ENCODE peak calls at places on chromosomes 1 and 21, in four cellular contexts. L is mesendoderm, G is upper lobe of right lung, J is stomach. K is an unnamed sample.

GRCh38 chr1:44568128-44568900 is 106.0 kb downstream of the TMEM53 start:
- DNase-seq in L (peak; percentile 39), G (no peak), J (no peak), K (no peak)

GRCh38 chr1:78081980-78082860 is 36.5 kb downstream of the GIPC2 start:
- DNase-seq in L (no peak), G (no peak), J (no peak), K (no peak)

GRCh38 chr1:33009561-33009960 is 27.1 kb downstream of the AK2 start:
- DNase-seq in L (no peak), G (no peak), J (no peak), K (no peak)

GRCh38 chr1:155137550-155137949 is 1.9 kb downstream of the SLC50A1 start:
- DNase-seq in L (no peak), G (no peak), J (no peak), K (no peak)

GRCh38 chr1:227891955-227892871 is 55.5 kb downstream of the WNT9A start:
- DNase-seq in L (peak; percentile 61), G (peak; percentile 55), J (peak; percentile 19), K (peak; percentile 80)

GRCh38 chr1:170583186-170583585 is 51.2 kb downstream of the GORAB start:
- DNase-seq in L (no peak), G (no peak), J (no peak), K (no peak)

GRCh38 chr1:84750110-84750509 is 59.8 kb upstream of the SSX2IP start:
- DNase-seq in L (no peak), G (no peak), J (no peak), K (no peak)

GRCh38 chr1:112318263-112318662 is 77.8 kb upstream of the CTTNBP2NL start:
- DNase-seq in L (no peak), G (no peak), J (no peak), K (no peak)

GRCh38 chr21:45305831-45306230 is 18.1 kb upstream of the POFUT2 start:
- DNase-seq in L (no peak), G (no peak), J (no peak), K (peak; percentile 18)

GRCh38 chr1:54738244-54738643 is 22.6 kb downstream of the TTC4 start:
- DNase-seq in L (no peak), G (no peak), J (no peak), K (no peak)

GRCh38 chr1:235011599-235012435 is 116.8 kb downstream of the TOMM20 start:
- DNase-seq in L (peak; percentile 48), G (peak; percentile 74), J (peak; percentile 64), K (peak; percentile 44)

GRCh38 chr1:211639500-211640361 is 35.7 kb downstream of the NEK2 start:
- DNase-seq in L (no peak), G (peak; percentile 16), J (peak; percentile 25), K (peak; percentile 44)

GRCh38 chr1:90841477-90841876 is 124.4 kb upstream of the BARHL2 start:
- DNase-seq in L (peak; percentile 36), G (no peak), J (no peak), K (peak; percentile 67)

GRCh38 chr1:109980324-109981127 is 4.0 kb upstream of the AHCYL1 start:
- DNase-seq in L (peak; percentile 68), G (peak; percentile 75), J (peak; percentile 73), K (peak; percentile 84)

GRCh38 chr1:94323311-94324167 is 86.2 kb upstream of the ARHGAP29 start:
- DNase-seq in L (no peak), G (no peak), J (no peak), K (no peak)

GRCh38 chr1:21280011-21280471 is 10.2 kb downstream of the ECE1 start:
- DNase-seq in L (peak; percentile 55), G (no peak), J (no peak), K (no peak)

GRCh38 chr1:29829448-29830344 is 593.4 kb downstream of the PTPRU start:
- DNase-seq in L (no peak), G (no peak), J (peak; percentile 5), K (no peak)

GRCh38 chr1:7520496-7520895 is 250.6 kb upstream of the VAMP3 start:
- DNase-seq in L (no peak), G (no peak), J (no peak), K (no peak)

GRCh38 chr1:10424034-10424433 is 6.2 kb upstream of the CENPS start:
- DNase-seq in L (no peak), G (no peak), J (no peak), K (no peak)

GRCh38 chr1:63662056-63662836 is 69.0 kb downstream of the PGM1 start:
- DNase-seq in L (peak; percentile 16), G (no peak), J (peak; percentile 37), K (peak; percentile 59)

GRCh38 chr1:186858923-186859322 is 30.2 kb downstream of the PLA2G4A start:
- DNase-seq in L (peak; percentile 42), G (no peak), J (no peak), K (no peak)

GRCh38 chr1:44660176-44660575 is 14.1 kb downstream of the TMEM53 start:
- DNase-seq in L (no peak), G (peak; percentile 80), J (peak; percentile 91), K (no peak)

GRCh38 chr1:209652121-209652742 is at the start of gene LAMB3:
- DNase-seq in L (no peak), G (peak; percentile 82), J (peak; percentile 79), K (no peak)

GRCh38 chr1:180154003-180154324 is 705 bp upstream of the QSOX1 start:
- DNase-seq in L (no peak), G (no peak), J (no peak), K (no peak)
- H3K4me1 ChIP-seq in L (no peaks in the 10 kb centered on the region), G (peaks cover 29% of the 10 kb centered on the region), J (peaks cover 31% of the 10 kb centered on the region), K (peaks cover 28% of the 10 kb centered on the region)

GRCh38 chr21:31267644-31268043 is 76.4 kb downstream of the TIAM1 start:
- DNase-seq in L (no peak), G (no peak), J (no peak), K (no peak)

GRCh38 chr21:31262728-31263127 is 81.3 kb downstream of the TIAM1 start:
- DNase-seq in L (no peak), G (no peak), J (no peak), K (no peak)

GRCh38 chr21:31264574-31264973 is 79.5 kb downstream of the TIAM1 start:
- DNase-seq in L (no peak), G (no peak), J (no peak), K (no peak)

GRCh38 chr21:31266241-31266640 is 77.8 kb downstream of the TIAM1 start:
- DNase-seq in L (no peak), G (no peak), J (no peak), K (no peak)

GRCh38 chr21:31265293-31265692 is 78.8 kb downstream of the TIAM1 start:
- DNase-seq in L (no peak), G (no peak), J (no peak), K (no peak)
- H3K4me3 ChIP-seq in L (no peak overlapping the region), G (no peak overlapping the region), J (no peak overlapping the region), K (no peak overlapping the region)

GRCh38 chr21:34083357-34083756 is 10.0 kb downstream of the MRPS6 start:
- DNase-seq in L (no peak), G (no peak), J (no peak), K (no peak)

GRCh38 chr21:34078915-34079314 is 5.5 kb downstream of the MRPS6 start:
- DNase-seq in L (no peak), G (no peak), J (no peak), K (no peak)

GRCh38 chr21:34080693-34081092 is 7.3 kb downstream of the MRPS6 start:
- DNase-seq in L (no peak), G (no peak), J (no peak), K (no peak)

GRCh38 chr21:34085129-34085528 is 11.8 kb downstream of the MRPS6 start:
- DNase-seq in L (peak; percentile 33), G (no peak), J (no peak), K (no peak)

DNA sequence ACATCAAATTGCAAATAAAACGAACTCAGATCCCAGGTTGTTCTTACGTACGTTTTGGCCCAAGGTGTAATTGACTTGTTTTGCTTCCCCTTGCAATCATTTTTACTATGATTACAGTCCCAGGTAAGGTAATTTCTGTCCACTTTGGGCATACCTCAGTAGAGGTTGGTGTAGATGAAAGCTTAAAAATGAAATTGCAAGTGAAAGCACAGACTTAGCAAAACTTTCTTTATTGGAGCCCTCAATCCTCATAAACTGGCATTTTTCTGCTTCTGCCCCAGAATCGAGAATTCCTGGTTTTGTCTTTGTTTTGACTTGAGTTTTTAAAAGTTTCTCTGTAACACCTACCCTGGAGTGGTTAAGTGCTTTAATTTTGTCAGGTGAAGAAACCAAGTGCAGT is 9.4 kb downstream of the MRPS6 start:
- DNase-seq in L (no peak), G (no peak), J (no peak), K (no peak)
- H3K4me1 ChIP-seq in L (peaks cover 9% of the 10 kb centered on the region), G (peaks cover 35% of the 10 kb centered on the region), J (peaks cover 45% of the 10 kb centered on the region), K (peaks cover 22% of the 10 kb centered on the region)

GRCh38 chr1:230169454-230170152 is 102.6 kb downstream of the GALNT2 start:
- DNase-seq in L (no peak), G (no peak), J (no peak), K (peak; percentile 24)
- H3K4me3 ChIP-seq in L (no peak overlapping the region), G (peak overlapping the region; percentile 9), J (no peak overlapping the region), K (no peak overlapping the region)

GRCh38 chr1:229199892-229200291 is 71.0 kb upstream of the RAB4A start:
- DNase-seq in L (no peak), G (peak; percentile 75), J (peak; percentile 54), K (no peak)
- H3K4me1 ChIP-seq in L (peaks cover 5% of the 10 kb centered on the region), G (peaks cover 4% of the 10 kb centered on the region), J (peaks cover 12% of the 10 kb centered on the region), K (peaks cover 4% of the 10 kb centered on the region)

GRCh38 chr1:205191127-205191577 is 20.4 kb downstream of the DSTYK start:
- DNase-seq in L (no peak), G (no peak), J (no peak), K (no peak)

GRCh38 chr1:205189162-205189561 is 22.3 kb downstream of the DSTYK start:
- DNase-seq in L (no peak), G (no peak), J (no peak), K (no peak)

GRCh38 chr1:205192287-205192686 is 19.2 kb downstream of the DSTYK start:
- DNase-seq in L (no peak), G (no peak), J (no peak), K (peak; percentile 60)

GRCh38 chr1:205188132-205188531 is 23.4 kb downstream of the DSTYK start:
- DNase-seq in L (no peak), G (no peak), J (no peak), K (no peak)

DNA sequence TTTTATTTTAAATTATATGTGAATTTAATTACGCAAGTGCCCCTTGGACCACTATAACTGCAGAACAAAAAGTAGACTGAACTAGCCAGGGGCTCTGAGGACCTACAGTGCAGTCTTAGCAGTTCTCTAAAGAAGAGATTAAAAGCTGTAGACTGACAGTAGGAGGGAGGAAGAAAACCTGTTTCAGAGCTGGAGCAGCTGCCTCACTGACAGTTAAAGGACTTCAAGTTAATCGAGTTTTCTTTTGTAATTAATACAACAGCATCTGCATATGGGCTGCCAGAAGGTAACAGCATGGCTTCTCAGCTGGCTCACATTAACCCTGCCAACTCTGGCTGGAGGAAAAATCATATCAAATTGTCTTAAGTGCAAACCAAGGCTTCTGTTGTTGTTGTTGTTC is 19.9 kb downstream of the DSTYK start:
- DNase-seq in L (no peak), G (no peak), J (no peak), K (no peak)
- H3K4me3 ChIP-seq in L (no peak overlapping the region), G (no peak overlapping the region), J (no peak overlapping the region), K (no peak overlapping the region)